ENCODE peak calls at places on chromosomes 11 and 22, in seven cellular contexts. One of them, this sample, is unnamed.

GRCh38 chr11:119434531-119435330 is 11.8 kb upstream of the THY1 start:
- DNase-seq in stimulated activated CD4-positive, alpha-beta T cell treated with anti-CD3 and anti-CD28 coated beads, Interleukin-4, amount 100 ng/mL, for 48 hours: no peak
- DNase-seq in activated CD4-positive, CD25-positive, alpha-beta regulatory T cell: no peak
- DNase-seq in globus pallidus: no peak
- DNase-seq in activated T-cell treated with anti-CD3 and anti-CD28 coated beads for 48 hours: no peak
- DNase-seq in NCI-H1092 treated with DMSO at 0.1 percent for 48 hours: no peak
- DNase-seq in NCI-H460: no peak
- DNase-seq in this sample: no peak

GRCh38 chr11:129277216-129277838 is 85.2 kb upstream of the ARHGAP32 start:
- DNase-seq in stimulated activated CD4-positive, alpha-beta T cell treated with anti-CD3 and anti-CD28 coated beads, Interleukin-4, amount 100 ng/mL, for 48 hours: no peak
- DNase-seq in activated CD4-positive, CD25-positive, alpha-beta regulatory T cell: no peak
- DNase-seq in globus pallidus: no peak
- DNase-seq in activated T-cell treated with anti-CD3 and anti-CD28 coated beads for 48 hours: no peak
- DNase-seq in NCI-H1092 treated with DMSO at 0.1 percent for 48 hours: no peak
- DNase-seq in NCI-H460: no peak
- DNase-seq in this sample: no peak

GRCh38 chr11:31813961-31814868 is 3.1 kb upstream of the PAX6 start:
- DNase-seq in stimulated activated CD4-positive, alpha-beta T cell treated with anti-CD3 and anti-CD28 coated beads, Interleukin-4, amount 100 ng/mL, for 48 hours: no peak
- DNase-seq in activated CD4-positive, CD25-positive, alpha-beta regulatory T cell: no peak
- DNase-seq in globus pallidus: peak
- DNase-seq in activated T-cell treated with anti-CD3 and anti-CD28 coated beads for 48 hours: no peak
- DNase-seq in NCI-H1092 treated with DMSO at 0.1 percent for 48 hours: no peak
- DNase-seq in NCI-H460: no peak
- DNase-seq in this sample: no peak

GRCh38 chr11:9752091-9752490 is 88.2 kb downstream of the SWAP70 start:
- DNase-seq in stimulated activated CD4-positive, alpha-beta T cell treated with anti-CD3 and anti-CD28 coated beads, Interleukin-4, amount 100 ng/mL, for 48 hours: no peak
- DNase-seq in activated CD4-positive, CD25-positive, alpha-beta regulatory T cell: no peak
- DNase-seq in globus pallidus: no peak
- DNase-seq in activated T-cell treated with anti-CD3 and anti-CD28 coated beads for 48 hours: no peak
- DNase-seq in NCI-H1092 treated with DMSO at 0.1 percent for 48 hours: no peak
- DNase-seq in NCI-H460: no peak
- DNase-seq in this sample: no peak

GRCh38 chr22:36329217-36330078 is 58.3 kb downstream of the MYH9 start:
- DNase-seq in stimulated activated CD4-positive, alpha-beta T cell treated with anti-CD3 and anti-CD28 coated beads, Interleukin-4, amount 100 ng/mL, for 48 hours: peak
- DNase-seq in activated CD4-positive, CD25-positive, alpha-beta regulatory T cell: peak
- DNase-seq in globus pallidus: no peak
- DNase-seq in activated T-cell treated with anti-CD3 and anti-CD28 coated beads for 48 hours: peak
- DNase-seq in NCI-H1092 treated with DMSO at 0.1 percent for 48 hours: no peak
- DNase-seq in NCI-H460: no peak
- DNase-seq in this sample: peak

GRCh38 chr22:22207845-22208564 is 36.6 kb upstream of the VPREB1 start:
- DNase-seq in stimulated activated CD4-positive, alpha-beta T cell treated with anti-CD3 and anti-CD28 coated beads, Interleukin-4, amount 100 ng/mL, for 48 hours: peak
- DNase-seq in activated CD4-positive, CD25-positive, alpha-beta regulatory T cell: peak
- DNase-seq in globus pallidus: peak
- DNase-seq in activated T-cell treated with anti-CD3 and anti-CD28 coated beads for 48 hours: peak
- DNase-seq in NCI-H1092 treated with DMSO at 0.1 percent for 48 hours: peak
- DNase-seq in NCI-H460: peak
- DNase-seq in this sample: peak

GRCh38 chr11:45807792-45808238 is 2.9 kb downstream of the SLC35C1 start:
- DNase-seq in stimulated activated CD4-positive, alpha-beta T cell treated with anti-CD3 and anti-CD28 coated beads, Interleukin-4, amount 100 ng/mL, for 48 hours: no peak
- DNase-seq in activated CD4-positive, CD25-positive, alpha-beta regulatory T cell: no peak
- DNase-seq in globus pallidus: no peak
- DNase-seq in activated T-cell treated with anti-CD3 and anti-CD28 coated beads for 48 hours: no peak
- DNase-seq in NCI-H1092 treated with DMSO at 0.1 percent for 48 hours: no peak
- DNase-seq in NCI-H460: no peak
- DNase-seq in this sample: no peak

GRCh38 chr11:87043894-87044293 is 6.2 kb downstream of the TMEM135 start:
- DNase-seq in stimulated activated CD4-positive, alpha-beta T cell treated with anti-CD3 and anti-CD28 coated beads, Interleukin-4, amount 100 ng/mL, for 48 hours: no peak
- DNase-seq in activated CD4-positive, CD25-positive, alpha-beta regulatory T cell: no peak
- DNase-seq in globus pallidus: no peak
- DNase-seq in activated T-cell treated with anti-CD3 and anti-CD28 coated beads for 48 hours: no peak
- DNase-seq in NCI-H1092 treated with DMSO at 0.1 percent for 48 hours: no peak
- DNase-seq in NCI-H460: no peak
- DNase-seq in this sample: no peak

GRCh38 chr11:10540546-10540914 is 457 bp downstream of the RNF141 start:
- DNase-seq in stimulated activated CD4-positive, alpha-beta T cell treated with anti-CD3 and anti-CD28 coated beads, Interleukin-4, amount 100 ng/mL, for 48 hours: no peak
- DNase-seq in activated CD4-positive, CD25-positive, alpha-beta regulatory T cell: no peak
- DNase-seq in globus pallidus: no peak
- DNase-seq in activated T-cell treated with anti-CD3 and anti-CD28 coated beads for 48 hours: no peak
- DNase-seq in NCI-H1092 treated with DMSO at 0.1 percent for 48 hours: peak
- DNase-seq in NCI-H460: no peak
- DNase-seq in this sample: no peak

GRCh38 chr11:35963911-35964310 is 20.0 kb downstream of the LDLRAD3 start:
- DNase-seq in stimulated activated CD4-positive, alpha-beta T cell treated with anti-CD3 and anti-CD28 coated beads, Interleukin-4, amount 100 ng/mL, for 48 hours: no peak
- DNase-seq in activated CD4-positive, CD25-positive, alpha-beta regulatory T cell: no peak
- DNase-seq in globus pallidus: no peak
- DNase-seq in activated T-cell treated with anti-CD3 and anti-CD28 coated beads for 48 hours: no peak
- DNase-seq in NCI-H1092 treated with DMSO at 0.1 percent for 48 hours: no peak
- DNase-seq in NCI-H460: no peak
- DNase-seq in this sample: no peak

GRCh38 chr11:64853709-64854108 is 9.3 kb upstream of the CDC42BPG start:
- DNase-seq in stimulated activated CD4-positive, alpha-beta T cell treated with anti-CD3 and anti-CD28 coated beads, Interleukin-4, amount 100 ng/mL, for 48 hours: no peak
- DNase-seq in activated CD4-positive, CD25-positive, alpha-beta regulatory T cell: no peak
- DNase-seq in globus pallidus: no peak
- DNase-seq in activated T-cell treated with anti-CD3 and anti-CD28 coated beads for 48 hours: no peak
- DNase-seq in NCI-H1092 treated with DMSO at 0.1 percent for 48 hours: no peak
- DNase-seq in NCI-H460: no peak
- DNase-seq in this sample: no peak

GRCh38 chr11:2702771-2703486 is 3.1 kb upstream of the KCNQ1OT1 start:
- DNase-seq in stimulated activated CD4-positive, alpha-beta T cell treated with anti-CD3 and anti-CD28 coated beads, Interleukin-4, amount 100 ng/mL, for 48 hours: no peak
- DNase-seq in activated CD4-positive, CD25-positive, alpha-beta regulatory T cell: no peak
- DNase-seq in globus pallidus: peak
- DNase-seq in activated T-cell treated with anti-CD3 and anti-CD28 coated beads for 48 hours: no peak
- DNase-seq in NCI-H1092 treated with DMSO at 0.1 percent for 48 hours: no peak
- DNase-seq in NCI-H460: no peak
- DNase-seq in this sample: no peak

This sample was measured in CMK.